ENCODE peak calls at places on chromosomes 7 and 10, in ten cellular contexts. Z is OCI-LY7; Q is cardiac muscle cell; A is lung; W is CD8-positive, alpha-beta T cell; I is psoas muscle; F is fibroblast of the aortic adventitia; P is BJ; L is effector memory CD4-positive, alpha-beta T cell; C is mucosa of descending colon. D is an unnamed sample.

GRCh38 chr10:31757374-31757773 is 171.3 kb downstream of the ARHGAP12 start:
- DNase-seq in Q (no peak), Z (no peak), A (no peak), I (peak; percentile 47), L (no peak), P (no peak), C (peak; percentile 40), F (peak; percentile 67), W (no peak), D (no peak)

GRCh38 chr10:43039629-43040481 is 37.0 kb upstream of the RET start:
- DNase-seq in L (no peak), A (no peak), I (no peak), F (no peak), C (no peak), W (no peak), Q (peak; percentile 18), P (no peak), Z (no peak), D (no peak)

GRCh38 chr7:80482938-80483337 is 28.9 kb downstream of the GNAT3 start:
- DNase-seq in W (no peak), L (no peak), Q (no peak), A (no peak), C (no peak), P (no peak), I (no peak), F (no peak), Z (no peak), D (no peak)

GRCh38 chr7:116802784-116803183 is 59.6 kb upstream of the CAPZA2 start:
- DNase-seq in A (no peak), L (no peak), Q (peak; percentile 71), W (no peak), C (no peak), P (peak; percentile 55), I (no peak), Z (peak; percentile 39), F (peak; percentile 67), D (peak; percentile 48)

GRCh38 chr7:96380111-96380512 is 58.2 kb upstream of the SLC25A13 start:
- DNase-seq in C (no peak), A (no peak), Q (no peak), L (no peak), W (no peak), F (no peak), I (no peak), P (no peak), Z (no peak), D (no peak)

GRCh38 chr7:112414855-112415490 is 35.3 kb upstream of the IFRD1 start:
- DNase-seq in C (no peak), Q (peak; percentile 60), Z (peak; percentile 51), L (no peak), P (no peak), F (peak; percentile 60), W (no peak), I (no peak), A (no peak), D (peak; percentile 62)

GRCh38 chr7:74569501-74570075 is 87.9 kb upstream of the GTF2I start:
- DNase-seq in P (no peak), I (no peak), F (no peak), A (no peak), L (no peak), Q (no peak), C (no peak), Z (no peak), W (no peak), D (no peak)

GRCh38 chr10:44569193-44570091 is 184.5 kb upstream of the CXCL12 start:
- DNase-seq in F (peak; percentile 97), C (no peak), W (no peak), P (peak; percentile 90), Q (peak; percentile 94), Z (no peak), L (no peak), A (peak; percentile 28), I (no peak), D (no peak)

DNA sequence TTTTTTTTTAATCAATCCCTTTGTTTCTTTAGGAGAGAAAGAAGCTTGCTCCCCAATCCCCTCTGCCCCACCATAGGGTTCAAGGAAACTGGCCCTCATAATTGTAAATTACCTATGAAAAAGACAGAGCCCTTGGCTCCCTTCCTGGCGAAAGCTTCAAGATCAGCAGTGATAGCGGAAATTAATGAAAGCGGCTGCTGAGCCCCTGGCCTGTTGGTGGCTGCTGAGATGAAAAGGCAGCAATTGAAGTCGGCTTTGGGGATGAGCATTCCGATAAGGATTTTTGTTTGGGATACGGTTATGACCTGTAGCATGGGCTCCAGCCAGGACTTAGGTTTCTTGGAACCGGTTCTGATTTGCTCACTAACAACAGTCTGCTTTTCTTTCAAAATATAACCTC is 94.4 kb downstream of the SORCS3 start:
- DNase-seq in L (no peak), I (no peak), Z (no peak), C (no peak), Q (no peak), P (no peak), A (no peak), W (no peak), F (no peak), D (no peak)
- H3K4me3 ChIP-seq in L (no peak overlapping the region), I (no peak overlapping the region), Z (no peak overlapping the region), C (no peak overlapping the region), Q (no peak overlapping the region), P (no peak overlapping the region), A (no peak overlapping the region), W (no peak overlapping the region), F (no peak overlapping the region), D (no peak overlapping the region)

GRCh38 chr10:76736848-76737495 is 900.6 kb downstream of the KCNMA1 start:
- DNase-seq in C (no peak), Q (no peak), F (peak; percentile 67), P (no peak), L (no peak), I (no peak), A (no peak), W (no peak), Z (no peak), D (no peak)

GRCh38 chr10:76736392-76736791 is 901.2 kb downstream of the KCNMA1 start:
- DNase-seq in Z (no peak), P (no peak), W (no peak), I (no peak), A (no peak), C (no peak), L (no peak), Q (no peak), F (no peak), D (no peak)

GRCh38 chr10:76729804-76730203 is 907.8 kb downstream of the KCNMA1 start:
- DNase-seq in L (no peak), A (no peak), I (no peak), P (no peak), F (no peak), Q (no peak), W (no peak), Z (no peak), C (no peak), D (no peak)

GRCh38 chr10:76732306-76732705 is 905.3 kb downstream of the KCNMA1 start:
- DNase-seq in W (no peak), I (no peak), F (no peak), Z (no peak), Q (no peak), P (no peak), A (no peak), C (no peak), L (no peak), D (no peak)

DNA sequence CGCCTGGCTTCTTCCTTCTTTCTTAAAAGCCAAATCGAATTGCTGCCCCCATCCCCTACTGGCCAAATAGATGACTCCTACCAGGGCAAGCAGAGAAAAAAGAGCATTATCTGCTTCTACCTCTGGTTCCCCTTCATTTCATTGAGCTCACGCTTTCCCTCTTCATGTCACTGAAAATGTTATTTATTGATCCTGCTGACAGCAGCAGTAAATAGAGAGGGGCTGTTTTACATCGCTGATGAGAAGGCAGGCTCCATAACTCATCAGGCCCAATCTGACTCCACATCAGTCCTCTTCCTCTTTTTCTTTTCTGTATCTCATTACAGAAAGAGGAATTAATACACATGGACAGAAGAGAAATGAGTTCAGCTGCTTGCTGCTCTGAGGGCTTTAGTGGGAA is 904.2 kb downstream of the KCNMA1 start:
- DNase-seq in F (no peak), C (no peak), P (no peak), I (no peak), L (no peak), A (no peak), W (no peak), Q (no peak), Z (no peak), D (no peak)
- H3K4me3 ChIP-seq in F (no peak overlapping the region), C (no peak overlapping the region), P (no peak overlapping the region), I (no peak overlapping the region), L (no peak overlapping the region), A (no peak overlapping the region), W (no peak overlapping the region), Q (no peak overlapping the region), Z (no peak overlapping the region), D (no peak overlapping the region)

GRCh38 chr7:157013602-157014549 is 3.4 kb upstream of the MNX1 start:
- DNase-seq in L (no peak), W (no peak), A (no peak), F (no peak), Z (no peak), C (peak; percentile 45), P (no peak), Q (no peak), I (no peak), D (peak; percentile 72)

GRCh38 chr7:157013101-157013500 is 2.6 kb upstream of the MNX1 start:
- DNase-seq in C (no peak), F (no peak), P (no peak), Z (no peak), L (no peak), A (no peak), W (no peak), I (no peak), Q (no peak), D (no peak)

GRCh38 chr7:157011333-157012112 is 1.1 kb upstream of the MNX1 start:
- DNase-seq in P (no peak), Z (peak; percentile 39), C (peak; percentile 49), L (no peak), F (no peak), W (no peak), I (no peak), A (no peak), Q (no peak), D (no peak)

GRCh38 chr7:157010588-157011332 is at the start of gene MNX1:
- DNase-seq in L (no peak), A (peak; percentile 74), Z (peak; percentile 89), I (peak; percentile 58), P (no peak), W (peak; percentile 10), Q (no peak), C (peak; percentile 91), F (no peak), D (peak; percentile 90)

GRCh38 chr7:157012113-157012547 is 1.7 kb upstream of the MNX1 start:
- DNase-seq in F (no peak), C (no peak), I (no peak), Z (no peak), W (no peak), L (no peak), Q (no peak), P (no peak), A (no peak), D (no peak)
- H3K4me3 ChIP-seq in F (no peak overlapping the region), C (no peak overlapping the region), I (no peak overlapping the region), Z (no peak overlapping the region), W (no peak overlapping the region), L (no peak overlapping the region), Q (no peak overlapping the region), P (no peak overlapping the region), A (no peak overlapping the region), D (no peak overlapping the region)

GRCh38 chr7:47046949-47047348 is 535.0 kb downstream of the TNS3 start:
- DNase-seq in Z (no peak), Q (no peak), W (no peak), C (no peak), F (no peak), L (no peak), P (no peak), I (no peak), A (no peak), D (no peak)

GRCh38 chr7:47045592-47045991 is 536.3 kb downstream of the TNS3 start:
- DNase-seq in L (no peak), I (no peak), Q (peak; percentile 76), A (no peak), F (peak; percentile 50), P (no peak), W (no peak), Z (no peak), C (no peak), D (no peak)

GRCh38 chr7:47049234-47049774 is 532.6 kb downstream of the TNS3 start:
- DNase-seq in C (no peak), A (no peak), Q (no peak), Z (no peak), I (no peak), F (no peak), W (no peak), L (no peak), P (no peak), D (no peak)

GRCh38 chr7:47045169-47045568 is 536.7 kb downstream of the TNS3 start:
- DNase-seq in A (peak; percentile 32), W (no peak), Q (no peak), L (no peak), P (no peak), I (peak; percentile 26), F (peak; percentile 14), Z (no peak), C (no peak), D (no peak)

DNA sequence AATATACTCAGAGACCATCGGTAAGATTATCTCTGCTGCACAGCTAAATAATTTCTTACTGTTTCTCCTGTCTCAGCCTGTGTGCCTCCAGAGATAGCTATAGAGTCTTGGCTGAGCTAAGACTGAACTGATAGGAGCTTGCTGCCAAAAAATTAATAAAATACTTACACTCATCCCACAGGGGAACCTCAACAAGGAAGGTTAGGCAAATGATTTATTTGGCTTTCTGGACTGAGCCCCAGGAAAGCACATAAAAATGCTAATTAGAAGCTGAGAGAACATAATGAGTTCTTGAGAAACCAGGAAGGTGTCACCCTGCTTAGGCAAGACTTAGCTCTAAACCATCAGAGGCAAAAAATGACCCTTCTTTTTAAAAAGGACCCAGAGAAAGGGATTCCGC is 534.5 kb downstream of the TNS3 start:
- DNase-seq in I (no peak), Z (no peak), Q (no peak), P (no peak), C (no peak), L (no peak), F (peak; percentile 32), W (no peak), A (no peak), D (no peak)
- H3K4me3 ChIP-seq in I (no peak overlapping the region), Z (no peak overlapping the region), Q (no peak overlapping the region), P (no peak overlapping the region), C (no peak overlapping the region), L (no peak overlapping the region), F (no peak overlapping the region), W (no peak overlapping the region), A (no peak overlapping the region), D (no peak overlapping the region)